ENCODE peak calls at places on chromosomes 4 and X, in six cellular contexts. B is cardiac muscle cell, I is mammary epithelial cell, U is fibroblast of pulmonary artery, N is astrocyte of the cerebellum, E is BJ. Q is an unnamed sample.

GRCh38 chr4:76283900-76284299 is 22.6 kb upstream of the STBD1 start:
- DNase-seq in U (no peak), N (no peak), E (no peak), I (peak), B (no peak), Q (no peak)

GRCh38 chrX:97389761-97390192 is 506.1 kb downstream of the RPA4 start:
- DNase-seq in I (peak), E (peak), U (peak), B (no peak), N (peak), Q (peak)

GRCh38 chr4:173025131-173025530 is 143.5 kb upstream of the GALNT7 start:
- DNase-seq in U (peak), B (peak), I (peak), N (peak), E (no peak), Q (no peak)

GRCh38 chrX:44514272-44514671 is 28.4 kb downstream of the FUNDC1 start:
- DNase-seq in E (no peak), N (no peak), B (no peak), I (no peak), U (no peak), Q (no peak)

GRCh38 chrX:140672840-140673731 is 36.5 kb upstream of the LINC00632 start:
- DNase-seq in B (no peak), E (no peak), U (no peak), N (no peak), I (no peak), Q (no peak)

GRCh38 chrX:9919632-9920172 is 47.5 kb upstream of the CLDN34 start:
- DNase-seq in N (no peak), B (no peak), E (no peak), U (no peak), I (no peak), Q (no peak)

GRCh38 chr4:24321151-24321550 is 263.2 kb downstream of the DHX15 start:
- DNase-seq in U (no peak), B (no peak), E (peak), I (no peak), N (peak), Q (no peak)

GRCh38 chr4:67580577-67580976 is 22.1 kb downstream of the STAP1 start:
- DNase-seq in U (no peak), N (no peak), E (no peak), I (no peak), B (no peak), Q (no peak)

GRCh38 chrX:11867610-11868345 is 109.7 kb downstream of the MSL3 start:
- DNase-seq in E (no peak), I (no peak), N (no peak), U (peak), B (no peak), Q (peak)

GRCh38 chr4:2768921-2769336 is 12.8 kb upstream of the TNIP2 start:
- DNase-seq in E (no peak), U (no peak), B (no peak), N (no peak), I (no peak), Q (no peak)

GRCh38 chr4:33467291-33467690 is 2747.1 kb downstream of the PCDH7 start:
- DNase-seq in I (no peak), N (no peak), B (no peak), U (no peak), E (no peak), Q (no peak)

GRCh38 chr4:23091674-23092073 is 398.9 kb downstream of the GBA3 start:
- DNase-seq in B (no peak), E (no peak), U (no peak), I (no peak), N (no peak), Q (no peak)

GRCh38 chrX:118496763-118497079 is 1.1 kb downstream of the DOCK11 start:
- DNase-seq in I (no peak), U (no peak), E (no peak), N (no peak), B (no peak), Q (no peak)

GRCh38 chrX:79167437-79167836 is 22.9 kb downstream of the GPR174 start:
- DNase-seq in U (no peak), N (no peak), I (no peak), B (no peak), E (no peak), Q (no peak)

GRCh38 chr4:67109276-67109675 is 436.0 kb downstream of the CENPC start:
- DNase-seq in E (no peak), B (no peak), I (no peak), N (no peak), U (no peak), Q (no peak)

GRCh38 chrX:29397506-29397905 is 810.3 kb downstream of the IL1RAPL1 start:
- DNase-seq in U (peak), N (peak), E (peak), I (no peak), B (no peak), Q (no peak)

GRCh38 chr4:158253350-158253980 is 43.2 kb downstream of the TMEM144 start:
- DNase-seq in U (peak), I (peak), E (peak), B (peak), N (peak), Q (no peak)

GRCh38 chrX:18707442-18708049 is at the start of gene PPEF1:
- DNase-seq in U (no peak), N (peak), E (no peak), B (no peak), I (no peak), Q (no peak)

GRCh38 chr4:79678472-79679202 is 270.6 kb upstream of the GK2 start:
- DNase-seq in B (no peak), N (no peak), I (no peak), E (no peak), U (peak), Q (no peak)

GRCh38 chr4:119498520-119498919 is 130.1 kb downstream of the PDE5A start:
- DNase-seq in I (no peak), E (no peak), N (peak), B (no peak), U (peak), Q (no peak)

GRCh38 chr4:144171697-144172096 is 31.2 kb upstream of the GYPA start:
- DNase-seq in B (no peak), N (no peak), U (no peak), E (no peak), I (no peak), Q (no peak)

GRCh38 chr4:144178414-144178813 is 37.9 kb upstream of the GYPA start:
- DNase-seq in E (no peak), B (peak), I (no peak), N (peak), U (peak), Q (no peak)

GRCh38 chr4:144176476-144176875 is 36.0 kb upstream of the GYPA start:
- DNase-seq in I (no peak), B (no peak), N (peak), E (no peak), U (peak), Q (no peak)

GRCh38 chr4:144179152-144179739 is 38.7 kb upstream of the GYPA start:
- DNase-seq in E (no peak), U (no peak), I (peak), B (no peak), N (no peak), Q (no peak)

DNA sequence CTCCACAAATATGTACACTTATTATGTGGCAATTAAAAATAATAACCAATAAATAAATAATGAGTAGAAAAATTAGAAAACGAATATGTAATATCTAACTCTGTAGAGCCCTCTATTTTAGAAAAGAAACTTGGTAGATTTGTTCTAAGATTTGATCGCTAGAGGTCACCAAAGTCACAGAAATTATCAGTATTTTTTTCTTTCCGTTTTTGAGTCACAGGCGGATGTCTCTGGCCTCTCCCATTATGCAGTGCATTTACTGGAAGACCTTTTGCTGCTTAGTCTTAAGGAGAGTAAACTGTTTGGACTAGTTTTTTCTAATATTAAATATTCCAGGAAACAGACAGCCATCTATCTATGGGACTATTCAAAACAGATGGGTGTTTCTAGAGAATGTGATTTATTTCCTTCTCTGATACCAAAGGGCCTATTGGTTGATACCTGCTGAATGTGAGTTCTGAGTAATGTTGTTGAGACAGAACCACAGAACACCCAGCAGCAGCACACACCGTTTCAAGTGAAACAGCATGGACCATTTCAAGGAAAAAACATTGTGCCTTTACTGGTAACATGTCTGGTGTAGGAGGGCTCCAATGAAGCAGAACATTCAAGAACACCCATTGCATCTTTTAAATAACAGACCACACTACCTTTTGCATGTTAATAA is 34.0 kb upstream of the GYPA start:
- DNase-seq in B (peak), N (peak), I (peak), U (peak), E (peak), Q (no peak)
- TF ChIP-seq CTCF in B (peak), N (no peak), I (peak), U (peak), E (peak), Q (peak)

GRCh38 chrX:21764043-21764442 is 6.1 kb upstream of the SMPX start:
- DNase-seq in B (no peak), I (peak), N (no peak), E (no peak), U (no peak), Q (no peak)

GRCh38 chrX:21756785-21757529 is 959 bp downstream of the SMPX start:
- DNase-seq in N (no peak), U (no peak), B (peak), I (no peak), E (no peak), Q (no peak)

GRCh38 chrX:21757960-21758359 is at the start of gene SMPX:
- DNase-seq in B (peak), E (no peak), I (no peak), N (no peak), U (no peak), Q (no peak)

GRCh38 chrX:21758488-21758887 is 572 bp upstream of the SMPX start:
- DNase-seq in I (no peak), N (no peak), B (peak), U (no peak), E (no peak), Q (no peak)
- TF ChIP-seq CTCF in I (no peak), N (no peak), B (no peak), U (no peak), E (no peak), Q (peak)

GRCh38 chr4:88573995-88574394 is 18.3 kb upstream of the HERC3 start:
- DNase-seq in B (peak), E (no peak), N (no peak), I (no peak), U (peak), Q (no peak)
- TF ChIP-seq CTCF in B (peak), E (peak), N (peak), I (no peak), U (peak), Q (peak)

GRCh38 chrX:7316887-7317286 is 168.9 kb upstream of the PUDP start:
- DNase-seq in I (no peak), E (peak), U (no peak), N (no peak), B (no peak), Q (no peak)

GRCh38 chrX:7314425-7314824 is 166.5 kb upstream of the PUDP start:
- DNase-seq in N (no peak), B (no peak), U (no peak), I (no peak), E (no peak), Q (no peak)

GRCh38 chrX:7316280-7316679 is 168.3 kb upstream of the PUDP start:
- DNase-seq in I (no peak), U (no peak), B (no peak), E (no peak), N (no peak), Q (no peak)

GRCh38 chrX:7318246-7318645 is 170.3 kb upstream of the PUDP start:
- DNase-seq in N (no peak), U (no peak), B (no peak), E (no peak), I (no peak), Q (no peak)

DNA sequence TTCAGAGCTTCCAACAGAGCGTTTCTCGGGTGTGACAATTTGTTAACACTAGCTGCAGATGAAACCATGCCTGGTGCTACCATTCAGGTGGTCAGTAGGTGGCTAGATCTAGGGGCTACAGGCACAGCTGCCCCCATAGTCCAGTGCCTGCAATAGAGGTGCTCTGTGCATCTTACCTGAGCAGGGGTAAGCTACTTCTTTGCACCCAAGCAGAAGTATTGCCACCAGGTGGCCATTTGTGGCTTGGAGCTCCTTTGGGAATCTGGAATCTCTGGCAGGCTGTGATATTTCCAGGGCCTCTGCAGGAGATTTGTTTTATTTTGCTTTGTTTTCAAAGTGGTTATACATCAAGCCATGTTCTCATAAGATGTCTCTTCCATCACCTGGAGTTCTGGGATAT is 170.7 kb upstream of the PUDP start:
- DNase-seq in N (no peak), I (no peak), U (no peak), E (no peak), B (no peak), Q (no peak)
- TF ChIP-seq CTCF in N (no peak), I (peak), U (no peak), E (peak), B (no peak), Q (no peak)

DNA sequence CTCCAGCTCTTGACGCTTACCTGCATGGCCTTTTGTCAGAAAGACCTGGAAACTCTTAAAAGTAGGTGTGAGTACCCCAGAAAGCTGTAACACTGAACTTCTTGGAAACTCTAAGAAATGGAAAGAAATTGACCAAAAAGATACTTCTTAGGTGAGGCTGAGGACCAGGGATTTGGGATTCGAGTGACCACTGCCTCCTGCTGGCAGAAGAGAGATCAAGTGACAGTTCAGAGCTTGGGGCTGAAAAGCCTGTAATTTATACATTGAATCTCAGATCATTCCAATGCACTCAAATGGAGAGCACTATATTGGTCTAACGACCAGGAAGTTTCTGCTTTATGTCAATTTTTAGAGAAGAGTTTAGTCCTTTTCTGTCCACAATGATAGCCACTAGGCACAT is 204.6 kb downstream of the PDGFRA start:
- DNase-seq in U (peak), N (no peak), E (no peak), I (peak), B (no peak), Q (no peak)
- TF ChIP-seq CTCF in U (peak), N (peak), E (peak), I (peak), B (peak), Q (peak)

GRCh38 chr4:88591787-88592599 is at the start of gene HERC3:
- DNase-seq in N (peak), U (peak), B (peak), I (peak), E (no peak), Q (no peak)
- TF ChIP-seq CTCF in N (no peak), U (no peak), B (peak), I (no peak), E (peak), Q (no peak)

GRCh38 chr4:118012142-118012541 is 22.1 kb upstream of the NDST3 start:
- DNase-seq in B (no peak), N (no peak), U (no peak), I (no peak), E (no peak), Q (no peak)
- TF ChIP-seq CTCF in B (no peak), N (peak), U (no peak), I (peak), E (no peak), Q (peak)

DNA sequence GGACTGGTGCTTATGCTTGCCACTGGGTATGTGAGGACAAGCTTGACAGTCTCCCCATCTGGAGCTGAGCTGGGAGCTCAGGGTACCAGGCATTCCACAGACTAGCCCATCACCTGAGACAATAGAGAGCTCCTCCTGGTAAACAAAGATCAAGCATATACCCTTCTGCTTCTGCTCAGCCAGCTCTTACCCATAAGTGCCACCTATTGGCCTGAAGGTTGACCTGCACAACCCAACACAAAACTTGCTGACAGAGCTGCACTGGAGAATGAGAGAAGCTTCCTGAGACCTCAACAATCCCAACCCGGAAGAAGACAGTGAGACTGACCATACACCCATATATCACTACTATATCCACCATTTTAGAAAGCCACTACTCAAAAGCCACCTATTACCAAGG is 1049.2 kb upstream of the INTU start:
- DNase-seq in U (peak), B (peak), N (no peak), I (peak), E (no peak), Q (no peak)
- TF ChIP-seq CTCF in U (peak), B (peak), N (peak), I (peak), E (peak), Q (peak)

GRCh38 chr4:147607463-147607862 is 9.7 kb upstream of the TMEM184C start:
- DNase-seq in I (no peak), N (no peak), E (no peak), B (no peak), U (no peak), Q (no peak)

DNA sequence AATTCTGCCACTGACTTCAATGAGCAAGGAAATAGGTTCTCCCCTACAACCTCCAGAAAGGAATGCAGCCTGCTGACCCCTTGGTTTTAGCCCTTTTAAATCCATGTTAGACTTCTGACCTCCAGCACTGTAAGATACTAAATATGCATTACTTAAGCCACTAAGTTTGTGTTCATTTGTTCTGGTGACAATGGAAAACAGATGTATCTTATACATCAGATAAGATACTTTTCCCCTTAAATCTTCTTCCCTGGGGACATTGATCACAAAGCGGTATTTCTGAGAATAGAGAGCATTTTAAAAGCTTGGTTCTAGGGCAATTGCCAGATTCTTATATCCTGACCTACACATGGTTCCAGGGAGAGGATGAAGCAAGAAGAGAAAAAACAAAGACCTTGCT is 6.5 kb upstream of the TMEM184C start:
- DNase-seq in N (no peak), B (no peak), E (no peak), I (no peak), U (no peak), Q (no peak)
- TF ChIP-seq CTCF in N (no peak), B (no peak), E (no peak), I (no peak), U (no peak), Q (no peak)